ENCODE peak calls at places on chromosomes 11 and 22, in four cellular contexts. D, P, R and N are unnamed samples.

GRCh38 chr11:75792997-75793800 is 21.8 kb upstream of the UVRAG start:
- DNase-seq in D (no peak), P (no peak), R (no peak), N (no peak)

GRCh38 chr11:34667810-34668582 is 47.1 kb downstream of the EHF start:
- DNase-seq in D (peak; percentile 99), P (no peak), R (no peak), N (no peak)

GRCh38 chr22:46185263-46185662 is 34.9 kb downstream of the PPARA start:
- DNase-seq in D (no peak), P (no peak), R (no peak), N (no peak)

GRCh38 chr11:14669958-14670357 is 26.4 kb downstream of the PDE3B start:
- DNase-seq in D (no peak), P (no peak), R (no peak), N (no peak)

GRCh38 chr11:119376197-119376847 is 5.2 kb downstream of the USP2 start:
- DNase-seq in D (no peak), P (peak; percentile 8), R (no peak), N (no peak)

GRCh38 chr11:74446445-74446844 is 20.9 kb downstream of the KCNE3 start:
- DNase-seq in D (no peak), P (no peak), R (no peak), N (no peak)

GRCh38 chr11:46570790-46571398 is 22.9 kb downstream of the AMBRA1 start:
- DNase-seq in D (no peak), P (no peak), R (no peak), N (no peak)

GRCh38 chr11:75719089-75719638 is 1.5 kb downstream of the MOGAT2 start:
- DNase-seq in D (no peak), P (no peak), R (no peak), N (no peak)

GRCh38 chr22:19870153-19871022 is 15.7 kb upstream of the GNB1L start:
- DNase-seq in D (no peak), P (no peak), R (peak; percentile 1), N (no peak)

GRCh38 chr11:74004694-74005615 is 3.9 kb downstream of the UCP3 start:
- DNase-seq in D (no peak), P (no peak), R (peak; percentile 96), N (peak; percentile 16)

GRCh38 chr11:35087648-35088047 is 51.3 kb upstream of the CD44 start:
- DNase-seq in D (no peak), P (no peak), R (no peak), N (no peak)

GRCh38 chr11:93169950-93170561 is 27.7 kb downstream of the SLC36A4 start:
- DNase-seq in D (no peak), P (no peak), R (no peak), N (peak; percentile 35)

GRCh38 chr11:44524751-44525171 is 40.7 kb upstream of the CD82 start:
- DNase-seq in D (no peak), P (no peak), R (no peak), N (no peak)

GRCh38 chr11:104163100-104164027 is 583 bp downstream of the PDGFD start:
- DNase-seq in D (peak; percentile 44), P (no peak), R (no peak), N (no peak)

GRCh38 chr11:70073881-70074371 is 4.2 kb upstream of the ANO1 start:
- DNase-seq in D (peak; percentile 45), P (no peak), R (peak; percentile 48), N (no peak)

GRCh38 chr11:122207505-122207904 is 91.5 kb upstream of the BLID start:
- DNase-seq in D (no peak), P (no peak), R (no peak), N (no peak)

GRCh38 chr11:44179173-44179572 is 83.7 kb downstream of the EXT2 start:
- DNase-seq in D (no peak), P (no peak), R (no peak), N (no peak)

GRCh38 chr11:57417056-57417455 is 9.9 kb downstream of the SLC43A3 start:
- DNase-seq in D (peak; percentile 10), P (no peak), R (no peak), N (no peak)

GRCh38 chr11:105244157-105244820 is 104.7 kb upstream of the CARD18 start:
- DNase-seq in D (peak; percentile 78), P (no peak), R (no peak), N (peak; percentile 90)

GRCh38 chr11:65870307-65870658 is 2.3 kb downstream of the EFEMP2 start:
- DNase-seq in D (no peak), P (no peak), R (no peak), N (no peak)

GRCh38 chr11:45501980-45502545 is 163.4 kb downstream of the CHST1 start:
- DNase-seq in D (no peak), P (no peak), R (no peak), N (no peak)

GRCh38 chr22:28231423-28231822 is 312.4 kb upstream of the PITPNB start:
- DNase-seq in D (no peak), P (no peak), R (no peak), N (no peak)

GRCh38 chr11:8025123-8025522 is 38.0 kb downstream of the EIF3F start:
- DNase-seq in D (no peak), P (no peak), R (no peak), N (no peak)

GRCh38 chr22:36546092-36546804 is 17.3 kb upstream of the EIF3D start:
- DNase-seq in D (peak; percentile 58), P (no peak), R (peak; percentile 61), N (peak; percentile 24)

GRCh38 chr22:17443413-17444203 is 74.3 kb downstream of the CECR2 start:
- DNase-seq in D (no peak), P (no peak), R (no peak), N (no peak)

GRCh38 chr22:25970996-25971811 is 198.1 kb upstream of the SEZ6L start:
- DNase-seq in D (no peak), P (no peak), R (no peak), N (no peak)

GRCh38 chr11:23284626-23285025 is 424.4 kb upstream of the CCDC179 start:
- DNase-seq in D (no peak), P (no peak), R (no peak), N (no peak)

GRCh38 chr11:119318240-119319135 is 1.6 kb upstream of the MCAM start:
- DNase-seq in D (peak; percentile 56), P (no peak), R (peak; percentile 69), N (no peak)

GRCh38 chr22:27331526-27332281 is 469.9 kb downstream of the MN1 start:
- DNase-seq in D (no peak), P (no peak), R (peak; percentile 10), N (no peak)

GRCh38 chr11:72767203-72768062 is 15.2 kb upstream of the ARAP1 start:
- DNase-seq in D (no peak), P (peak; percentile 53), R (no peak), N (no peak)

GRCh38 chr11:47327025-47327424 is 25.5 kb downstream of the MYBPC3 start:
- DNase-seq in D (no peak), P (no peak), R (no peak), N (no peak)

GRCh38 chr11:126662055-126662790 is 306.7 kb downstream of the ST3GAL4 start:
- DNase-seq in D (no peak), P (no peak), R (no peak), N (no peak)

GRCh38 chr22:48488149-48488551 is 1339.5 kb downstream of the BRD1 start:
- DNase-seq in D (no peak), P (no peak), R (no peak), N (peak; percentile 16)
- TF ChIP-seq CTCF in D (no peak), P (no peak), R (no peak), N (peak; percentile 43)

GRCh38 chr22:42949159-42949558 is 65.8 kb downstream of the PACSIN2 start:
- DNase-seq in D (peak; percentile 53), P (no peak), R (no peak), N (no peak)
- TF ChIP-seq CTCF in D (no peak), P (no peak), R (no peak), N (no peak)

GRCh38 chr11:12235945-12236743 is 125.8 kb downstream of the MICAL2 start:
- DNase-seq in D (no peak), P (no peak), R (peak; percentile 86), N (peak; percentile 60)
- TF ChIP-seq CTCF in D (peak; percentile 72), P (peak; percentile 72), R (peak; percentile 91), N (peak; percentile 70)

GRCh38 chr11:130371004-130371590 is 56.4 kb upstream of the ZBTB44 start:
- DNase-seq in D (no peak), P (no peak), R (no peak), N (no peak)
- TF ChIP-seq CTCF in D (peak; percentile 32), P (no peak), R (no peak), N (no peak)

GRCh38 chr11:129997513-129997912 is 5.1 kb downstream of the PRDM10 start:
- DNase-seq in D (no peak), P (no peak), R (no peak), N (no peak)
- TF ChIP-seq CTCF in D (no peak), P (no peak), R (no peak), N (no peak)

DNA sequence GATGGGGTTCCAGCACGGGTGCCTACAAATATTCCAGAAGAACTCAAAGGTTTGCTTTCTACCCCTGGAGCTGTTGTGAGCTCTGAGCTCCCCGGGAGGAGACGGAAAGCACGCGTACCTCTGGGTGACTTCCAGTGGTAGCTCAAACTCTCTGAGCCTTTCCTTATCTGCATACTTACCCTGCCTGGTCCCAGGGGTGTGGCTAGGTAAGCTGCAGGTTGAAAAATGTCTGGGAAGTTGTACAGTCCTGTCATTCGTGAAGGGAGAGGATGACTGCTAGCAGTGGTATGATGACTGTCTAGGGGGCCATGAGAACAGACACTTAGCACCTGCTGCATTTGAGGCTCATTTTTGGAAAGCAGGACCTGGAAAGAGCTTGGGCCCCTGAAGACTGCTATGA is 111.5 kb downstream of the DSCAML1 start:
- DNase-seq in D (no peak), P (no peak), R (no peak), N (no peak)
- TF ChIP-seq CTCF in D (no peak), P (no peak), R (no peak), N (no peak)

GRCh38 chr11:61153593-61154090 is 7.6 kb downstream of the VPS37C start:
- DNase-seq in D (no peak), P (no peak), R (no peak), N (no peak)
- TF ChIP-seq CTCF in D (no peak), P (no peak), R (no peak), N (no peak)